ENCODE peak calls at places on chromosomes 13 and 19, in five cellular contexts. D is stomach, Z is breast epithelium, N is heart left ventricle, I is uterus. W is an unnamed sample. For H3K4me1, the result is how much of the 10 kb centered on the place peaks cover.

GRCh38 chr13:26872444-26873173 is 112.0 kb upstream of the GPR12 start:
- DNase-seq in D (peak), Z (no peak), N (peak), I (no peak), W (no peak)

GRCh38 chr19:10979950-10980349 is 19.1 kb downstream of the SMARCA4 start:
- DNase-seq in D (no peak), Z (no peak), N (peak), I (no peak), W (no peak)

GRCh38 chr13:77846173-77846572 is 72.5 kb downstream of the EDNRB start:
- DNase-seq in D (no peak), Z (no peak), N (no peak), I (no peak), W (no peak)

GRCh38 chr13:38283346-38283745 is 66.3 kb upstream of the UFM1 start:
- DNase-seq in D (no peak), Z (no peak), N (no peak), I (no peak), W (no peak)

GRCh38 chr19:17340871-17341357 is 3.6 kb downstream of the GTPBP3 start:
- DNase-seq in D (no peak), Z (no peak), N (no peak), I (no peak), W (no peak)

GRCh38 chr19:16571689-16572331 is 405 bp downstream of the SLC35E1 start:
- DNase-seq in D (peak), Z (no peak), N (peak), I (no peak), W (no peak)

GRCh38 chr13:22703601-22704209 is 477.1 kb upstream of the SGCG start:
- DNase-seq in D (no peak), Z (no peak), N (no peak), I (no peak), W (no peak)

GRCh38 chr13:39612023-39612637 is 9.1 kb upstream of the LHFPL6 start:
- DNase-seq in D (peak), Z (peak), N (no peak), I (peak), W (peak)

GRCh38 chr19:17555929-17556813 is 722 bp downstream of the COLGALT1 start:
- DNase-seq in D (peak), Z (no peak), N (peak), I (peak), W (peak)

GRCh38 chr13:97261254-97262015 is 39.3 kb downstream of the MBNL2 start:
- DNase-seq in D (no peak), Z (no peak), N (no peak), I (no peak), W (no peak)

GRCh38 chr13:39422845-39423565 is 180.0 kb downstream of the LHFPL6 start:
- DNase-seq in D (no peak), Z (no peak), N (no peak), I (no peak), W (no peak)

GRCh38 chr13:77351326-77351725 is 24.4 kb upstream of the MYCBP2 start:
- DNase-seq in D (no peak), Z (no peak), N (no peak), I (no peak), W (no peak)

GRCh38 chr19:32895384-32895783 is 25.8 kb upstream of the SLC7A9 start:
- DNase-seq in D (no peak), Z (no peak), N (no peak), I (no peak), W (no peak)

GRCh38 chr19:27759896-27760295 is 1453.1 kb downstream of the UQCRFS1 start:
- DNase-seq in D (no peak), Z (no peak), N (no peak), I (no peak), W (no peak)

GRCh38 chr13:23715762-23716235 is 145.6 kb downstream of the TNFRSF19 start:
- DNase-seq in D (peak), Z (no peak), N (no peak), I (no peak), W (no peak)

GRCh38 chr19:28843771-28844492 is 369.0 kb downstream of the UQCRFS1 start:
- DNase-seq in D (no peak), Z (no peak), N (no peak), I (no peak), W (no peak)

GRCh38 chr19:3690551-3691371 is 9.5 kb downstream of the PIP5K1C start:
- DNase-seq in D (no peak), Z (no peak), N (no peak), I (no peak), W (no peak)

GRCh38 chr13:35964764-35965163 is 166.4 kb downstream of the DCLK1 start:
- DNase-seq in D (no peak), Z (no peak), N (no peak), I (no peak), W (no peak)

GRCh38 chr19:40754611-40755247 is 3.7 kb downstream of the SNRPA start:
- DNase-seq in D (peak), Z (no peak), N (no peak), I (no peak), W (no peak)

GRCh38 chr19:18507021-18507726 is 14.7 kb downstream of the ELL start:
- DNase-seq in D (peak), Z (no peak), N (no peak), I (no peak), W (no peak)

GRCh38 chr13:75635101-75635620 is 969 bp upstream of the LMO7 start:
- DNase-seq in D (no peak), Z (no peak), N (no peak), I (peak), W (no peak)

GRCh38 chr19:15371786-15372380 is 7.7 kb downstream of the AKAP8 start:
- DNase-seq in D (no peak), Z (no peak), N (no peak), I (no peak), W (no peak)

GRCh38 chr19:48095637-48096175 is 14.9 kb downstream of the PLA2G4C start:
- DNase-seq in D (no peak), Z (no peak), N (no peak), I (no peak), W (no peak)

GRCh38 chr19:55866521-55866920 is 30.2 kb downstream of the NLRP4 start:
- DNase-seq in D (no peak), Z (no peak), N (no peak), I (no peak), W (no peak)

GRCh38 chr19:52690395-52691214 is 44.2 kb downstream of the ZNF611 start:
- DNase-seq in D (peak), Z (peak), N (peak), I (peak), W (peak)

GRCh38 chr13:92806215-92806614 is 420.4 kb upstream of the GPC6 start:
- DNase-seq in D (no peak), Z (no peak), N (no peak), I (no peak), W (no peak)

GRCh38 chr13:29582171-29582570 is 13.3 kb downstream of the SLC7A1 start:
- DNase-seq in D (no peak), Z (peak), N (peak), I (no peak), W (no peak)

GRCh38 chr13:20144141-20144850 is 16.6 kb downstream of the GJA3 start:
- DNase-seq in D (no peak), Z (no peak), N (no peak), I (no peak), W (no peak)

GRCh38 chr19:15129856-15130580 is 22.8 kb downstream of the SYDE1 start:
- DNase-seq in D (no peak), Z (peak), N (no peak), I (no peak), W (no peak)

GRCh38 chr13:110634558-110634957 is 19.2 kb downstream of the NAXD start:
- DNase-seq in D (no peak), Z (no peak), N (no peak), I (no peak), W (no peak)

GRCh38 chr13:110633776-110634175 is 18.4 kb downstream of the NAXD start:
- DNase-seq in D (no peak), Z (no peak), N (no peak), I (no peak), W (no peak)

GRCh38 chr13:110636701-110637201 is 21.4 kb downstream of the NAXD start:
- DNase-seq in D (no peak), Z (no peak), N (no peak), I (no peak), W (no peak)

GRCh38 chr13:110636053-110636475 is 20.7 kb downstream of the NAXD start:
- DNase-seq in D (no peak), Z (no peak), N (no peak), I (no peak), W (no peak)

GRCh38 chr13:110635405-110636002 is 20.2 kb downstream of the NAXD start:
- DNase-seq in D (no peak), Z (no peak), N (no peak), I (no peak), W (no peak)
- H3K4me1 ChIP-seq in D (under half), Z (under half), N (under half), I (under half), W (under half)

DNA sequence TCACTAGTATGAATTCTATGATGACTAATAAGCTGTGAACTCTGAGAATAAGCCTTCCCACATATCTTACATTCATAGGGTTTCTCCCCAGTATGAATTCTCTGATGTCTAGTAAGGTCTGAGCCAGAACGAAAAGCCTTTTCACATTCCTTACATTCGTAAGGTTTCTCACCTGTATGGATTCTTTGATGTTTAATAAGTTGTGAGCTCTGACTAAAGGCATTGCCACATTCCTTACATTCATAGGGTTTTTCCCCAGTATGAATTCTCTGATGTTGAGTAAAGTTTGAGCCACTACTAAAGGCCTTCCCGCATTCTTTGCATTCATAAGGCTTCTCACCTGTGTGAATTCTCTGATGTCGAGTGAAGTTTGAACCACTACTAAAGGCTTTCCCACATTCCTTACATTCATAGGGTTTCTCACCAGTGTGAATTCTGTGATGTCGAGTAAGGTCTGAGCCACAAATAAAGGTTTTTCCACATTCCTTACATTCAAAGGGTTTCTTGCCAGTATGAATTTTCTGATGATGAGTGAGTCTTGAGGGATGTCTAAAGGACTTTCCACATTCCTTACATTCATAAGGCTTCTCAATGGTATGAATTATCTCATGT is 30.7 kb upstream of the ZFP82 start:
- DNase-seq in D (no peak), Z (no peak), N (no peak), I (no peak), W (no peak)
- H3K4me1 ChIP-seq in D (under half), Z (under half), N (under half), I (under half), W (under half)

DNA sequence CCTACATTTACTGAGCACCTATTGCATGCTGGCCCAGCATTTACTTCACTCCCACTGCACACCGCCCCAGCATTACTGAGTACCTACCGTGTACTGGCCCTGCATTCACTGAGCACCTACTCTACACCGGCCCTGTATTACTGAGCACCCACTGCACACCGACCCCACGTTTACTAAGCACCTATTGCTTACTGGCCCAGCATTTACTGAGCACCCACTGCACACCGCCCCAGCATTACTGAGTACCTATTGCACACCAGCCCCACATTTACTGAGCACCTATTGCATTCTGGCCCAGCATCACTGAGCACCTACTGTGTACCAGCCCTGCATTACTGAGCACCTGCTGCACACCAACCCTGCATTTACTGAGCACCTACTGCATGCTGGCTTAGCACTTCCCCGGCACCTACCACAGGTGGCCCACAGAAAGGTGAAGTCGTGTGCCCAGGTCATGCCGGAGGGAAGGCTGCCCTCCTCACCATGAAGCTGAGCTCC is 6.9 kb downstream of the TPGS1 start:
- DNase-seq in D (no peak), Z (no peak), N (no peak), I (no peak), W (no peak)
- H3K4me1 ChIP-seq in D (under half), Z (under half), N (under half), I (under half), W (under half)

GRCh38 chr19:13024958-13025653 is 29.8 kb downstream of the NFIX start:
- DNase-seq in D (no peak), Z (no peak), N (no peak), I (no peak), W (no peak)
- H3K4me1 ChIP-seq in D (half or more), Z (under half), N (half or more), I (under half), W (under half)

DNA sequence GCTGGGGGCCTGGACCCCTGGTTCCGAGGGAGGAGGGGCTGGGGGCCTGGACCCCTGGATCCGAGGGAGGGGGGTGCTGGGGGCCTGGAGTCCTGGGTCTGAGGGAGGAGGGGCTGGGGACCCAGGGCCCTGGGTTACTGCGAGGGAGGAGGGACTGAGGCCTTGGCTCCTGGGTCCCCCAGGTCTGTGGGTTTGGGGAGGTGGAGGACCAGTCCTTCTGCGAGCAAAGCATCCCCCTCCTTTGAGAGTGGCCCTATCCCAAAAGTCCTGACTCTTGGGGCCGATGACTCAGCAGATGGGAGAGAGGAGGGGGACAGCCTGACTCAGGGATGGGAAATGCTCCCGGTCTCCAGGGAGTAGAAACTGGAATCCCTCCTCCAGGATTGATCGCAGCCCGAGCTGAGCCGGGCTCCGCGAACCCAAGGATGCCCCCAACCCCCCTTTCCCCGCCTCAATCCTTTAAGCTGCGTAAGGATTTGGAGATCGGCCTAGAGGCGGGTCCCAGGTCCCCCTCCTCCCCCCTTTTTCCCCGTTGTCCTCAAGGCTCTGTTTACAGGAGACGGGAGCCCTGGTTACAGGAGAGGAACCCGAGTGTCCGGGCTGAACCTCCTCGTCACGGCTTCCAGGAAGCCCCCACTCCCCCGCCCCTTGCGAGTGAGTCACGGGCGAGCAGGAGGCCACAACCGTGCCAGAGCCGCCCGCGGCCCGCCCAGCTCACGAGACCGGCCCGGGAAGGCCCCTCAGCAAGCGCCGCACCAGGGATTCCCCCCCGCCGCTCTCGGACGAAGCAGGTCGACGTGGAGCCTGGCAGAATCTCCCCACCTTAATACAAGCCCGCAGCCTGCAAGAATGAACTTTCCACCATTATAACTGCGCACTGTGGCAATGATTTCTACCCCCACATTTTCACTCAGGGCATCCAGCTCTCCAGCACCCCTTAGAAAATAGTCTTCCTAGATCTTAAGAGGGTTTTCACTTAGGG is 3.0 kb upstream of the ZFP36 start:
- DNase-seq in D (peak), Z (peak), N (peak), I (peak), W (peak)
- H3K4me1 ChIP-seq in D (half or more), Z (under half), N (half or more), I (under half), W (under half)

DNA sequence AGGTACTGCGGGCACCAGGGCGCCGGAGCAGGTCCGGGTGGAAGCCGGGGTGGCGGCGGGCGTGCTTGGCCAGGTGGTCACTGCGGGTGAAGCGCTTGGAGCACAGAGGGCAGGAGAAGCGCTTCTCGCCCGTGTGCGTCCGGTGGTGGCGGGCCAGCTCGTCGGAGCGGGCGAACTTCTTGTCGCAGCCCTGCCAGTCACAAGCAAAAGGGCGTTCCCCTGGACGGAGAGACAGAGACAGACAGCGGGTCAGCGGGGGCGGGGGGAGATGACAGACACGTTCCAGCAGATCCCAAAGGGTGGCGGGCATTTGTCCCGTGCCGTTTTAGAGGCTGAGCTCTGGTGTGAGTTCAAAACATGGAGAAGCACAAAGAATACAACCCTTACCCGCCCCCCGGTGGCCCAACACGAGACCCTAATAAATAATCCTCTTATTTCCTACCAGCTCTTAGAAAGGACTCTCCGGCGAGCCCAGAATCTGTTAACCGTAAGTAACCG is 6.3 kb upstream of the REXO1 start:
- DNase-seq in D (no peak), Z (no peak), N (peak), I (no peak), W (no peak)
- H3K4me1 ChIP-seq in D (half or more), Z (under half), N (half or more), I (under half), W (under half)

GRCh38 chr19:4712771-4713170 is 10.9 kb downstream of the DPP9 start:
- DNase-seq in D (no peak), Z (no peak), N (no peak), I (no peak), W (no peak)

GRCh38 chr19:4713384-4713951 is 10.2 kb downstream of the DPP9 start:
- DNase-seq in D (peak), Z (peak), N (peak), I (peak), W (peak)

GRCh38 chr19:4710281-4710600 is 13.4 kb downstream of the DPP9 start:
- DNase-seq in D (no peak), Z (no peak), N (no peak), I (no peak), W (no peak)

GRCh38 chr19:4709440-4710280 is 14.0 kb downstream of the DPP9 start:
- DNase-seq in D (peak), Z (no peak), N (no peak), I (no peak), W (no peak)

DNA sequence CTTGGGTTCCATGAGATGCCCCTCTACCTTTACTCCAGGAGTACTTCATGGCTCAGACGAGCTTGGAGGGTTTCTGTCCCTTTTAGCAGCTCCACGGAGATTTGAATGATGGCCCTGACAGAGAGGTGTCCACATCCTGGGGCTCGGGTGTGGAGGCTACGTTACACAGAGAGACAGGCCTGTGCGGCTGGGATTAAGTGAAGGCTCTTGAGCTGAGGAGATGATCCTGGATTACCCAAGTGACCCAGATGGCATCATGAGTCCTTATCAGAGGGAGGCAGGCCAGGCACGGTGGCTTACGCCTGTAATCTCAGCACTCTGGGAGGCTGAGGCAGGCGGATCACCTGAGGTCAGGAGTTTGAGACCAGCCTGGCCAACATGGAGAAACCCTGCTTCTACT is 12.4 kb downstream of the DPP9 start:
- DNase-seq in D (no peak), Z (no peak), N (no peak), I (no peak), W (no peak)
- H3K4me1 ChIP-seq in D (half or more), Z (under half), N (half or more), I (under half), W (under half)

GRCh38 chr13:99312493-99312883 is 5.3 kb upstream of the GPR183 start:
- DNase-seq in D (no peak), Z (peak), N (no peak), I (peak), W (peak)

GRCh38 chr13:99310382-99311031 is 3.3 kb upstream of the GPR183 start:
- DNase-seq in D (no peak), Z (no peak), N (no peak), I (no peak), W (no peak)

GRCh38 chr13:99311748-99312492 is 4.7 kb upstream of the GPR183 start:
- DNase-seq in D (no peak), Z (no peak), N (no peak), I (peak), W (no peak)

GRCh38 chr13:99313473-99313872 is 6.3 kb upstream of the GPR183 start:
- DNase-seq in D (no peak), Z (no peak), N (no peak), I (no peak), W (no peak)

DNA sequence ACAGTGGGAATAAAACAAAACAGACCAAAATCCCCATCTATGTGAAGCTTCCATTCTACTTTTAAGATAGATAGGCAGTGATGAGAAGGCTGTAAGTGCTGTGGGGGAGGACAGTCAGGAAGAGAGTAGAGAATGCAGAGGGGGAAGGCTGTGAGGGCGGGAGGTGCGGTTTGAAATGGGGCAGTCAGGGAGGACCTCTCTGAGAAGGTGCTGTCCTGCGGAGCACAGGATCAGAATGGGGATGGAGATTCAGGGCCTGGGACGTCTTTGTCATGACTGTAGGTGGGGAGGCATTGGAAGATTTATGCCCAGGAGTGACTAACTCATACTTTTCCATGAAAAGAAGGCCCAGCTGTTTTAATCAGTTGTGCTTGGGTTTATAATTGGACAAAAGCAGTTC is 3.9 kb upstream of the GPR183 start:
- DNase-seq in D (no peak), Z (no peak), N (no peak), I (no peak), W (no peak)
- H3K4me1 ChIP-seq in D (under half), Z (under half), N (under half), I (under half), W (under half)